ENCODE peak calls at places on chromosomes 13 and 19, in five cellular contexts. M, J, F, W and H are unnamed samples.
A peak's percentile ranks its signal among the peaks of the same experiment; 100 is the strongest.

GRCh38 chr13:112819816-112820215 is 130.0 kb downstream of the ATP11A start:
- DNase-seq in M (no peak), J (no peak), F (no peak), W (no peak), H (no peak)

GRCh38 chr19:35555301-35556005 is 8.0 kb downstream of the ATP4A start:
- DNase-seq in M (no peak), J (peak; percentile 23), F (peak; percentile 73), W (peak; percentile 56), H (peak; percentile 54)

GRCh38 chr19:51690359-51691121 is 2.6 kb upstream of the SPACA6 start:
- DNase-seq in M (no peak), J (peak; percentile 70), F (peak; percentile 84), W (no peak), H (peak; percentile 55)

GRCh38 chr13:49220856-49221614 is 897 bp downstream of the MLNR start:
- DNase-seq in M (no peak), J (no peak), F (peak; percentile 73), W (no peak), H (no peak)

GRCh38 chr19:6767081-6767356 is 216 bp downstream of the SH2D3A start:
- DNase-seq in M (no peak), J (no peak), F (no peak), W (peak; percentile 55), H (no peak)

GRCh38 chr19:38155453-38155852 is 68.6 kb downstream of the DPF1 start:
- DNase-seq in M (no peak), J (no peak), F (no peak), W (no peak), H (no peak)

GRCh38 chr13:106284358-106284757 is 251.1 kb downstream of the EFNB2 start:
- DNase-seq in M (no peak), J (no peak), F (no peak), W (no peak), H (no peak)

GRCh38 chr19:42658148-42658547 is 63.4 kb upstream of the CEACAM8 start:
- DNase-seq in M (no peak), J (no peak), F (no peak), W (no peak), H (no peak)

GRCh38 chr19:10654610-10655456 is 687 bp downstream of the ILF3 start:
- DNase-seq in M (no peak), J (peak; percentile 74), F (peak; percentile 89), W (peak; percentile 47), H (peak; percentile 74)

GRCh38 chr13:107069107-107069776 is 501.3 kb upstream of the ARGLU1 start:
- DNase-seq in M (no peak), J (no peak), F (no peak), W (no peak), H (no peak)

GRCh38 chr13:40101708-40102359 is 446.4 kb downstream of the COG6 start:
- DNase-seq in M (peak; percentile 54), J (no peak), F (no peak), W (no peak), H (no peak)

GRCh38 chr13:26200811-26201210 is 21.3 kb downstream of the RNF6 start:
- DNase-seq in M (no peak), J (no peak), F (no peak), W (no peak), H (no peak)

GRCh38 chr13:94825507-94825906 is 113.2 kb upstream of the SOX21 start:
- DNase-seq in M (no peak), J (peak; percentile 97), F (peak; percentile 62), W (no peak), H (no peak)

GRCh38 chr19:3710265-3710812 is 2.2 kb downstream of the TJP3 start:
- DNase-seq in M (no peak), J (no peak), F (peak; percentile 65), W (peak; percentile 90), H (no peak)

GRCh38 chr19:17089238-17089637 is 13.7 kb downstream of the MYO9B start:
- DNase-seq in M (no peak), J (no peak), F (no peak), W (no peak), H (no peak)

GRCh38 chr19:46731007-46731501 is 14.1 kb upstream of the PRKD2 start:
- DNase-seq in M (no peak), J (no peak), F (no peak), W (no peak), H (no peak)

DNA sequence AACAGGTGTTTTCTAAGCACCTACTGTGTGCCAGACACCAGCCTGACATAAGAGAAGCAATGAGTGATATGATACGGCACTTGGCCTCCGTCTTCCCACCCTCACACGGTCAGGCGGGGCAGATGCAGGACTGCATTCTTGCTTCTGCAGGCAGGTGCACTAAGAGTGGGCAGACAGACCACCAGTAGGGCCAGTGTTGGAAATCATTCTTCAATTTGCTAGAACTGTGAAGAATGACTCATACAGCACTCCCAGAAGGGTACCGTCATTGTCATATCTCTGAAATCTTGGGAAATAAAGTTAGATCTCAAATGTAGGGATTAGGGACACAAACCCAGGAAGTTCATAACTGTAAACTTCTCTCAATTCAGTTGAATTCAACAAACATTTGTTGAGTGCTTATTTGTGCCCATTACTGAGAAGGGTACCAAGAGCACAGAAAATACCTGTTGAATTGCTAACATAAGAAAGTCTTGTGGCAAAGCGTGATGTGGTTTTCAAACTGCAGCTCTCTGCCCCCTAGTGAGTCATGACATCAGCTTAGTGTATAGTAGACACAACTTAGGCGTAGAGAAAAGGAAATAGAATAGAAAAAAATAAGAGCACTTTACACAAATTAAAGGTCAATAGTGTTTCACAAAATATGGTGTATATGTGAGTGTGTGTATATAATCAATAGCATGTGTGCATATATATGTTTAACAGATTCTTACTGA is 76.1 kb downstream of the TEX26 start:
- DNase-seq in M (no peak), J (no peak), F (peak; percentile 17), W (no peak), H (no peak)
- TF ChIP-seq SUZ12 in M (no peak), J (no peak), F (no peak), W (no peak), H (no peak)

GRCh38 chr19:7869910-7870511 is 4.2 kb downstream of the PRR36 start:
- DNase-seq in M (no peak), J (peak; percentile 81), F (peak; percentile 85), W (peak; percentile 87), H (peak; percentile 72)

GRCh38 chr19:7871280-7871529 is 3.0 kb downstream of the PRR36 start:
- DNase-seq in M (no peak), J (peak; percentile 77), F (no peak), W (no peak), H (no peak)

GRCh38 chr19:7870571-7871279 is 3.5 kb downstream of the PRR36 start:
- DNase-seq in M (no peak), J (peak; percentile 78), F (peak; percentile 87), W (peak; percentile 93), H (peak; percentile 72)

GRCh38 chr19:7872306-7873204 is 1.6 kb downstream of the PRR36 start:
- DNase-seq in M (no peak), J (no peak), F (no peak), W (no peak), H (no peak)

DNA sequence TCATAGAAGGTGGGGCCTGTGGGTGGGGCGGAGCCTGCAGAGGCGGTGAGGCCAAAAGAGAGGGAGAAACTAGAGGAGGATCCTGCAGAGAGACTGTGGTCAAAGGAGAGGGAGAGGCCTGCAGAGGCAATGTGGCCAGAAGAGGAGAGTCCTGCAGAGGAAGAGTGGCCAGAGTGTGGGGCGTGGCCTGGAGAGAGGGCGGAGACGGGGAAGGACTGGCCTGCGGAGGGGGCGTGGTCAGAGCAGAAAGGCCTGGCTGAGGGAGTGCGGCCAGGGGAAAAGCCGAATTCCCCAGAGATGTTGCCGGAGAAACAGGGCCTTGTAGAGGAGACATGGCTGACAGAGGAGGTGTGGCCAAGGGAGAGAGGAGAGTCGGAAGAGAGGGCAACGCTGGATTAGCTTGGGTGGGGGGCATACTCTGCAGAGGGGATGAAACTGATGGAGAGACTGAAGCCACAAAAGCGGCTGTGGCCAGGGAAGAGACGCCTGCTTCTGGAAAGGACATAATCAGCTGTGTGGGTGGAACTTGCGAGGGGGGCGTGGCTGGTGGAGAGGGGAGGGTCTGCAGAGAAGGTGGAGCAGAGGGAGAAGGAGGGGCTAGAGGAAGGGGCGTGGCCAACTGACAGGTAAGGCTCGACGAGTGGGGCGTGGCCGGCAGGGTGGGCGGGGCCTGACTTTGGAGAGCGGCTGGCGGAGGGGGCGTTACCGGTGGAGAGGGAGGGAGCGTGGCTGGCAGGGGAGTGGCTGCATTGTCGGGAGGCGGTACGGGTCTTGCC is 2.5 kb downstream of the PRR36 start:
- DNase-seq in M (peak; percentile 38), J (peak; percentile 96), F (peak; percentile 100), W (peak; percentile 83), H (peak; percentile 79)
- TF ChIP-seq SUZ12 in M (no peak), J (no peak), F (no peak), W (no peak), H (no peak)

GRCh38 chr13:20359335-20359734 is 127.2 kb upstream of the GJB6 start:
- DNase-seq in M (no peak), J (no peak), F (no peak), W (peak; percentile 32), H (no peak)
- TF ChIP-seq SUZ12 in M (no peak), J (no peak), F (no peak), W (no peak), H (no peak)

GRCh38 chr19:45474941-45475516 is 7.2 kb downstream of the FOSB start:
- DNase-seq in M (no peak), J (no peak), F (no peak), W (no peak), H (no peak)

GRCh38 chr19:45474191-45474940 is 6.6 kb downstream of the FOSB start:
- DNase-seq in M (no peak), J (no peak), F (no peak), W (no peak), H (no peak)

GRCh38 chr19:45472557-45473365 is 5.0 kb downstream of the FOSB start:
- DNase-seq in M (no peak), J (no peak), F (peak; percentile 70), W (no peak), H (no peak)

GRCh38 chr19:45471866-45472556 is 4.2 kb downstream of the FOSB start:
- DNase-seq in M (no peak), J (no peak), F (no peak), W (no peak), H (no peak)

DNA sequence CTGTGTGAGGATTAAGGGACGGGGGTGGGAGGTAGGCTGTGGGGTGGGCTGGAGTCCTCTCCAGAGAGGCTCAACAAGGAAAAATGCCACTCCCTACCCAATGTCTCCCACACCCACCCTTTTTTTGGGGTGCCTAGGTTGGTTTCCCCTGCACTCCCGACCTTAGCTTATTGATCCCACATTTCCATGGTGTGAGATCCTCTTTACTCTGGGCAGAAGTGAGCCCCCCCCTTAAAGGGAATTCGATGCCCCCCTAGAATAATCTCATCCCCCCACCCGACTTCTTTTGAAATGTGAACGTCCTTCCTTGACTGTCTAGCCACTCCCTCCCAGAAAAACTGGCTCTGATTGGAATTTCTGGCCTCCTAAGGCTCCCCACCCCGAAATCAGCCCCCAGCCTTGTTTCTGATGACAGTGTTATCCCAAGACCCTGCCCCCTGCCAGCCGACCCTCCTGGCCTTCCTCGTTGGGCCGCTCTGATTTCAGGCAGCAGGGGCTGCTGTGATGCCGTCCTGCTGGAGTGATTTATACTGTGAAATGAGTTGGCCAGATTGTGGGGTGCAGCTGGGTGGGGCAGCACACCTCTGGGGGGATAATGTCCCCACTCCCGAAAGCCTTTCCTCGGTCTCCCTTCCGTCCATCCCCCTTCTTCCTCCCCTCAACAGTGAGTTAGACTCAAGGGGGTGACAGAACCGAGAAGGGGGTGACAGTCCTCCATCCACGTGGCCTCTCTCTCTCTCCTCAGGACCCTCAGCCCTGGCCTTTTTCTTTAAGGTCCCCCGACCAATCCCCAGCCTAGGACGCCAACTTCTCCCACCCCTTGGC is 5.8 kb downstream of the FOSB start:
- DNase-seq in M (no peak), J (no peak), F (no peak), W (no peak), H (no peak)
- TF ChIP-seq SUZ12 in M (no peak), J (no peak), F (no peak), W (no peak), H (no peak)